ENCODE peak calls at places on chromosomes 13 and 19, in ten cellular contexts. G, P, Z, M, R, N, F, Q, I and V are unnamed samples.

GRCh38 chr19:55299991-55300390 is 16.2 kb downstream of the BRSK1 start:
- DNase-seq in G (no peak), P (no peak), Z (no peak), M (no peak), R (no peak), N (no peak), F (no peak), Q (no peak), I (no peak), V (no peak)

GRCh38 chr13:100394005-100394695 is 194.4 kb downstream of the GGACT start:
- DNase-seq in G (no peak), P (no peak), Z (no peak), M (no peak), R (no peak), N (peak), F (no peak), Q (peak), I (no peak), V (no peak)

GRCh38 chr13:46109451-46109850 is 4.6 kb upstream of the CPB2 start:
- DNase-seq in G (no peak), P (no peak), Z (no peak), M (no peak), R (no peak), N (no peak), F (no peak), Q (no peak), I (no peak), V (no peak)

GRCh38 chr13:35723820-35724219 is 247.3 kb upstream of the MAB21L1 start:
- DNase-seq in G (peak), P (no peak), Z (no peak), M (no peak), R (no peak), N (peak), F (no peak), Q (no peak), I (no peak), V (peak)

GRCh38 chr19:38851622-38852230 is 1.9 kb upstream of the HNRNPL start:
- DNase-seq in G (peak), P (peak), Z (peak), M (peak), R (peak), N (peak), F (peak), Q (peak), I (peak), V (peak)

GRCh38 chr19:13210941-13211340 is 60.7 kb downstream of the IER2 start:
- DNase-seq in G (no peak), P (no peak), Z (no peak), M (no peak), R (no peak), N (no peak), F (no peak), Q (no peak), I (no peak), V (no peak)

GRCh38 chr13:94192576-94192975 is 286.9 kb downstream of the DCT start:
- DNase-seq in G (peak), P (no peak), Z (no peak), M (no peak), R (no peak), N (peak), F (peak), Q (no peak), I (peak), V (no peak)

GRCh38 chr13:45224181-45224580 is 23.3 kb upstream of the KCTD4 start:
- DNase-seq in G (no peak), P (no peak), Z (no peak), M (no peak), R (no peak), N (no peak), F (no peak), Q (no peak), I (no peak), V (no peak)

GRCh38 chr19:13913352-13913751 is 7.4 kb downstream of the CC2D1A start:
- DNase-seq in G (no peak), P (no peak), Z (no peak), M (no peak), R (no peak), N (no peak), F (no peak), Q (no peak), I (no peak), V (no peak)

GRCh38 chr19:18109363-18109730 is 11.8 kb downstream of the MAST3 start:
- DNase-seq in G (no peak), P (no peak), Z (no peak), M (no peak), R (no peak), N (no peak), F (no peak), Q (no peak), I (no peak), V (no peak)

GRCh38 chr13:30346159-30346788 is 38.9 kb upstream of the KATNAL1 start:
- DNase-seq in G (no peak), P (no peak), Z (no peak), M (no peak), R (peak), N (no peak), F (no peak), Q (peak), I (no peak), V (no peak)

GRCh38 chr19:38700350-38700932 is 43.8 kb downstream of the CAPN12 start:
- DNase-seq in G (no peak), P (no peak), Z (no peak), M (no peak), R (no peak), N (no peak), F (no peak), Q (no peak), I (no peak), V (no peak)

GRCh38 chr19:10471909-10472308 is 31.2 kb downstream of the KEAP1 start:
- DNase-seq in G (no peak), P (no peak), Z (no peak), M (no peak), R (no peak), N (no peak), F (peak), Q (no peak), I (peak), V (no peak)

GRCh38 chr13:79548886-79549285 is 67.9 kb downstream of the NDFIP2 start:
- DNase-seq in G (no peak), P (no peak), Z (no peak), M (no peak), R (no peak), N (no peak), F (no peak), Q (no peak), I (no peak), V (no peak)

GRCh38 chr19:4012975-4013634 is 5.6 kb downstream of the PIAS4 start:
- DNase-seq in G (no peak), P (no peak), Z (no peak), M (no peak), R (no peak), N (no peak), F (no peak), Q (no peak), I (no peak), V (no peak)

GRCh38 chr13:74056829-74057564 is 77.2 kb downstream of the KLF12 start:
- DNase-seq in G (peak), P (no peak), Z (no peak), M (no peak), R (no peak), N (peak), F (peak), Q (no peak), I (peak), V (peak)

GRCh38 chr13:28537149-28537548 is 42.2 kb upstream of the FLT1 start:
- DNase-seq in G (no peak), P (no peak), Z (no peak), M (no peak), R (no peak), N (no peak), F (no peak), Q (no peak), I (no peak), V (no peak)

GRCh38 chr19:17555929-17556813 is 722 bp downstream of the COLGALT1 start:
- DNase-seq in G (peak), P (no peak), Z (peak), M (no peak), R (no peak), N (peak), F (no peak), Q (no peak), I (peak), V (peak)

GRCh38 chr19:14149509-14149994 is 13.2 kb upstream of the ASF1B start:
- DNase-seq in G (peak), P (no peak), Z (peak), M (peak), R (peak), N (peak), F (no peak), Q (peak), I (no peak), V (peak)

GRCh38 chr13:102395939-102396338 is 5.9 kb downstream of the FGF14 start:
- DNase-seq in G (no peak), P (no peak), Z (no peak), M (no peak), R (no peak), N (no peak), F (no peak), Q (no peak), I (no peak), V (no peak)

GRCh38 chr19:10277795-10278583 is 7.1 kb downstream of the ICAM1 start:
- DNase-seq in G (no peak), P (no peak), Z (no peak), M (no peak), R (no peak), N (no peak), F (no peak), Q (no peak), I (no peak), V (no peak)

GRCh38 chr13:99987180-99988047 is 5.8 kb downstream of the ZIC2 start:
- DNase-seq in G (no peak), P (no peak), Z (no peak), M (no peak), R (no peak), N (no peak), F (peak), Q (no peak), I (no peak), V (no peak)

GRCh38 chr13:73708393-73708985 is 425.7 kb downstream of the KLF12 start:
- DNase-seq in G (peak), P (no peak), Z (peak), M (no peak), R (peak), N (peak), F (peak), Q (peak), I (peak), V (no peak)

GRCh38 chr13:40503966-40504591 is 162.4 kb downstream of the FOXO1 start:
- DNase-seq in G (no peak), P (no peak), Z (no peak), M (no peak), R (no peak), N (no peak), F (no peak), Q (no peak), I (no peak), V (peak)

GRCh38 chr19:13054605-13055212 is 47.9 kb downstream of the LYL1 start:
- DNase-seq in G (no peak), P (no peak), Z (no peak), M (no peak), R (no peak), N (no peak), F (no peak), Q (no peak), I (no peak), V (peak)

GRCh38 chr19:56692496-56692895 is 20.9 kb upstream of the ZNF835 start:
- DNase-seq in G (no peak), P (no peak), Z (peak), M (no peak), R (no peak), N (no peak), F (no peak), Q (no peak), I (no peak), V (no peak)

GRCh38 chr13:62482351-62482750 is 1066.7 kb upstream of the PCDH20 start:
- DNase-seq in G (no peak), P (no peak), Z (no peak), M (no peak), R (no peak), N (no peak), F (no peak), Q (no peak), I (no peak), V (no peak)

GRCh38 chr19:27741236-27741635 is 1471.7 kb downstream of the UQCRFS1 start:
- DNase-seq in G (no peak), P (peak), Z (no peak), M (no peak), R (no peak), N (no peak), F (no peak), Q (no peak), I (no peak), V (no peak)

GRCh38 chr13:25874064-25874737 is 177.6 kb downstream of the SHISA2 start:
- DNase-seq in G (no peak), P (no peak), Z (no peak), M (no peak), R (no peak), N (no peak), F (no peak), Q (no peak), I (no peak), V (no peak)

GRCh38 chr19:33118643-33119042 is 13.3 kb upstream of the WDR88 start:
- DNase-seq in G (no peak), P (no peak), Z (no peak), M (no peak), R (no peak), N (no peak), F (no peak), Q (no peak), I (no peak), V (no peak)

GRCh38 chr13:82688400-82688999 is 1193.8 kb downstream of the SLITRK1 start:
- DNase-seq in G (no peak), P (no peak), Z (no peak), M (no peak), R (no peak), N (no peak), F (no peak), Q (no peak), I (no peak), V (no peak)

GRCh38 chr13:76874466-76874865 is 11.7 kb downstream of the KCTD12 start:
- DNase-seq in G (no peak), P (no peak), Z (no peak), M (no peak), R (no peak), N (no peak), F (no peak), Q (no peak), I (no peak), V (no peak)

GRCh38 chr19:45275370-45275971 is 24.4 kb downstream of the MARK4 start:
- DNase-seq in G (peak), P (no peak), Z (no peak), M (no peak), R (no peak), N (no peak), F (no peak), Q (no peak), I (peak), V (no peak)

GRCh38 chr13:111859361-111860105 is 207.4 kb upstream of the SOX1 start:
- DNase-seq in G (no peak), P (no peak), Z (no peak), M (no peak), R (no peak), N (no peak), F (no peak), Q (no peak), I (no peak), V (no peak)